ENCODE peak calls at places on chromosomes 4 and X, in nine cellular contexts. Q, C, D, R, A, M, W, S and E are unnamed samples.

GRCh38 chr4:176971576-176972105 is 178.9 kb upstream of the VEGFC start:
- DNase-seq in C (no peak), A (no peak), Q (no peak), M (no peak), S (no peak), D (no peak), W (no peak), R (no peak), E (no peak)

GRCh38 chrX:1673337-1673736 is 58.5 kb downstream of the ASMT start:
- DNase-seq in M (no peak), D (peak), W (peak), Q (no peak), R (no peak), S (peak), A (no peak), C (peak), E (no peak)

GRCh38 chr4:75830906-75831305 is 71.3 kb downstream of the PPEF2 start:
- DNase-seq in A (no peak), S (no peak), C (no peak), R (no peak), W (no peak), M (no peak), Q (no peak), D (no peak), E (no peak)

GRCh38 chrX:48938721-48939416 is 18.5 kb downstream of the OTUD5 start:
- DNase-seq in R (no peak), D (no peak), C (no peak), A (no peak), W (no peak), M (peak), S (no peak), Q (no peak), E (no peak)

GRCh38 chr4:67456577-67457196 is 88.6 kb downstream of the CENPC start:
- DNase-seq in Q (no peak), R (no peak), A (no peak), C (no peak), M (no peak), D (no peak), S (no peak), W (no peak), E (no peak)

GRCh38 chr4:113504422-113504821 is 257.1 kb downstream of the CAMK2D start:
- DNase-seq in R (no peak), M (no peak), A (no peak), D (no peak), Q (no peak), C (no peak), W (no peak), S (no peak), E (no peak)

GRCh38 chr4:188408244-188409067 is 269.2 kb downstream of the TRIML1 start:
- DNase-seq in S (no peak), W (no peak), D (no peak), C (no peak), M (no peak), Q (no peak), A (no peak), R (peak), E (no peak)

GRCh38 chr4:122531514-122531913 is 75.0 kb upstream of the IL2 start:
- DNase-seq in W (no peak), A (no peak), S (no peak), C (no peak), Q (no peak), D (no peak), M (no peak), R (no peak), E (no peak)

GRCh38 chrX:111830561-111830960 is 45.4 kb upstream of the TRPC5OS start:
- DNase-seq in S (no peak), Q (no peak), D (no peak), R (no peak), C (no peak), A (no peak), M (no peak), W (no peak), E (no peak)

GRCh38 chr4:26420438-26420837 is 69.8 kb downstream of the CCKAR start:
- DNase-seq in R (peak), Q (no peak), C (no peak), A (no peak), S (no peak), W (no peak), D (no peak), M (no peak), E (no peak)

GRCh38 chrX:145654486-145654885 is 163.1 kb upstream of the SLITRK2 start:
- DNase-seq in Q (no peak), M (no peak), D (no peak), R (no peak), S (no peak), W (no peak), C (no peak), A (no peak), E (no peak)

DNA sequence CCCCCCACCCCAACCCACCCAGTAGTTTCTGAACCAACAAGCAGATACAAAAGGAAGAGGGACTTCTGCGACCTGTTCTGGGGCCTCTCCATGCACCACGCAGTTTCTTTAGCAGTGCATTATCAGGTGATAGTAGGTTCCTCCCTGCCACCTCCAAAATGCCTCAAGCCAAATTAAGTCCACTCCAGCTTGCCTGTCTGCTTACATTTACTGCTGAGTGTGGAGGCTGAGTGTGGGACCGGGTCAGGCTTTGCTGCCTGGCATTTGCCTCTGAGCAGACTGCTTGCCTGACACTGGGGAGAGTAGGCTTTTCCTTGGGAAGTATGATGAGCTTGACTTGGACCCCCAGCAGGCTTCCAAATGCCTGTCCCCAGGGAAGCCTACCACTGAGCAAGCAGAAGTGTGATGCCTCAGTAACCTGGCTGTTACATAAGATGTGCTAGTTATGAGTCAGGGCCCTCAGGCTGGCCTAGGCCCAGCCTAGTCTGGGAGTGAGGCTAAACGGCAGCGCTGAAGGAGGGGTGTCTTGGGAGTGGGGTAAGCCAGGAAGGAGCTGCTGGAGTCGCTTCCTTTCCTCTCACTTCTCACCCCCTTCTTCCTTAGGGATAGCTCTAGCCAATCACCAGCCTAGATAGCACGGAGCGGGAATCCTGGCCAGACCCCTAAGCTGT is 9.0 kb downstream of the TSC22D3 start:
- DNase-seq in S (no peak), A (peak), D (no peak), Q (no peak), R (peak), C (no peak), W (peak), M (no peak), E (no peak)
- H3K27ac ChIP-seq in S (no peak), A (peak), D (no peak), Q (no peak), R (no peak), C (no peak), W (peak), M (no peak), E (peak)

GRCh38 chr4:98558366-98558765 is 100.0 kb downstream of the TSPAN5 start:
- DNase-seq in W (no peak), S (no peak), Q (no peak), D (peak), A (no peak), R (no peak), C (no peak), M (no peak), E (no peak)

GRCh38 chr4:98556451-98556850 is 102.0 kb downstream of the TSPAN5 start:
- DNase-seq in M (no peak), W (no peak), D (no peak), C (no peak), A (no peak), S (no peak), Q (no peak), R (no peak), E (no peak)

GRCh38 chr4:98558770-98559169 is 99.6 kb downstream of the TSPAN5 start:
- DNase-seq in C (no peak), M (no peak), A (no peak), R (no peak), Q (no peak), D (no peak), W (no peak), S (no peak), E (no peak)

GRCh38 chr4:98555798-98556445 is 102.5 kb downstream of the TSPAN5 start:
- DNase-seq in M (no peak), R (no peak), W (no peak), A (no peak), S (no peak), D (no peak), C (no peak), Q (no peak), E (no peak)

DNA sequence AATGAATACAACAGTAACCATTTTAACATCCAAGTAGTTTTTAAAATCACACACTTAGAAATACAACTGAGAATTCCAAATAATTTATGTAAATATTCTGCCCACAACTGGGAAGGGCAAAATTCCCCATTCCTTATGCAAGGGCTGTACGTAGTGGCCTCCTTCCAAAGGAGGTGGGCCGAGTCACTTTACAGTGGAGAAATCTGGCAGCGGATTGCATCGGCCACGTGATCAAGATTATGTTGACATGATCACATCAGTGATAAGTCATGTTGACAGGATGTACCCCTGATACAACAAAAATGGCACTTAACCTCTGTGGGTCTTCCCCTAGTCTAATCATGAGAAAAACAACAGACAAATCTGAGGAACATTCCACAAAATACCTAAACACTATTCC is 100.9 kb downstream of the TSPAN5 start:
- DNase-seq in D (no peak), A (no peak), Q (no peak), W (no peak), S (no peak), M (no peak), R (peak), C (no peak), E (no peak)
- H3K27ac ChIP-seq in D (no peak), A (no peak), Q (peak), W (no peak), S (no peak), M (no peak), R (no peak), C (peak), E (peak)

GRCh38 chr4:107838138-107838618 is 13.4 kb downstream of the SGMS2 start:
- DNase-seq in A (no peak), R (peak), W (no peak), Q (no peak), C (no peak), D (no peak), M (no peak), S (no peak), E (no peak)
- H3K27ac ChIP-seq in A (no peak), R (no peak), W (no peak), Q (no peak), C (no peak), D (no peak), M (no peak), S (no peak), E (peak)

GRCh38 chrX:132837971-132838370 is 120.5 kb downstream of the HS6ST2 start:
- DNase-seq in R (no peak), M (no peak), C (no peak), A (no peak), S (no peak), D (no peak), W (no peak), Q (peak), E (no peak)
- H3K27ac ChIP-seq in R (no peak), M (no peak), C (no peak), A (no peak), S (no peak), D (no peak), W (no peak), Q (peak), E (no peak)

DNA sequence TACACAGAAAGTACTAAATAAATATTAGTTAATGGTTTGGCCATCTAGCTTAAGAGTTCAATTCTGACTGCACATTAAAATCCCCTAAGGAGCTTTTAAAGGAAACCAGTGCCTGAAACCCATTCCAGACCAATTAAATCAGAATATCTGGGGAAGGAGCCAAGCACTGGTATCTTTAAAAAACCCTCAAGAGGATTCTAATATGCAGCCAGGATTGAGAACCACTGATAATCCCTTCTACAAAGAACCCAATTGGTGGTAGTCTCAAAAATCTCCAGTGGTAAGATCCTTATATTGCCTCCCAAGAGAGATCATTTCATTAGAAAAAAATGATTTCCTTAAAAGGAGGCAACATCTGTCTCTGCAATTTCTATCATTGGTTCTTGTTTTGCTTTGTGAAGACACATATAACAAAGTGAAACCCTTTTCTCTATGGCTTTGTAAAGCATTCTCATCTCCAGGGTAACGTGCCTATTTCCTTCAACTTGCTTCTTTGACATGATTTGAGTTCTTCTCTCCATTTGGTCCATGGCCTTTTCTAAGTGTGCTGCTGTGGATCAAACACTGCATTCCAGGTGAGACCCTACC is 3.5 kb downstream of the GPR34 start:
- DNase-seq in A (no peak), M (no peak), S (no peak), Q (peak), D (no peak), C (no peak), R (peak), W (no peak), E (no peak)
- H3K27ac ChIP-seq in A (no peak), M (no peak), S (no peak), Q (no peak), D (no peak), C (no peak), R (no peak), W (no peak), E (no peak)

GRCh38 chr4:174538876-174539250 is 16.6 kb upstream of the HPGD start:
- DNase-seq in D (no peak), M (no peak), A (no peak), Q (no peak), R (no peak), C (no peak), S (no peak), W (no peak), E (no peak)
- H3K27ac ChIP-seq in D (no peak), M (no peak), A (no peak), Q (no peak), R (no peak), C (no peak), S (no peak), W (peak), E (no peak)

GRCh38 chr4:1534076-1534872 is 128.0 kb upstream of the NKX1-1 start:
- DNase-seq in D (no peak), W (no peak), C (no peak), A (no peak), M (no peak), R (no peak), S (no peak), Q (no peak), E (no peak)
- H3K27ac ChIP-seq in D (no peak), W (no peak), C (no peak), A (no peak), M (no peak), R (no peak), S (no peak), Q (no peak), E (no peak)

DNA sequence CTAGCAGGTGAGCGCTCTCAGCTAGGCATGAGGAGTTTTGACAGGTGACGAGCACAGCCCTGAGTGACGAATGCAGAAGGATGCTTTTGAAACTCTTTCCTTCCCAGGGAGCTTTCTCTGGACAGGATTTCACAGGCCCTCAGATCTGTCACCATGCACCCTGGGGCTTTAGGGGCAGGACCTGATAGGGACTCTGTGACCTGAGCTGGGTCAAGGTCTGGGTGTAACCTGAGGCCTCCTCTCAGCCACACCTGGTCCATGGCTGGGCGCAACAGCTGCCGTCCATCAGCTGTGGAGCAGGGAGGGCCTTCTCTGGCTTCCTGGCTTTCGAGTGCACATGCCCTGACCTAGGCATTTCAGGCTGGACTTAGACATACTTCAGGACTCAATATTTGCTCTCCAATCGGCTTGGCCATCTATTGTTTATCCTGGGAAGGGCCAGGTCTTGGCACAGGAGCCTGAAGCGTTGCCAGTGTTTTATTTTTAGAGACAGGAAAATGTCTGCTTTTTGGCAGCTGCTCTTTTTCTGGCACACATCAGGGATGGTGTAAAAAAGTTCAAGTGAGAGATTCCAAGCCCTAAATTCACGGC is 56.4 kb downstream of the C4orf51 start:
- DNase-seq in M (no peak), C (no peak), W (peak), D (peak), Q (no peak), A (peak), S (no peak), R (peak), E (peak)
- H3K27ac ChIP-seq in M (no peak), C (no peak), W (peak), D (no peak), Q (no peak), A (peak), S (peak), R (peak), E (no peak)